ENCODE peak calls at places on chromosomes 4 and X, in six cellular contexts. E is choroid plexus epithelial cell, G is AG09309, M is transverse colon, J is HepG2, Q is A549. U is an unnamed sample.

GRCh38 chr4:47686294-47686872 is 151.5 kb downstream of the CORIN start:
- DNase-seq in E (peak; percentile 68), G (no peak), M (peak; percentile 57), J (peak; percentile 35), Q (peak; percentile 44), U (peak; percentile 56)

GRCh38 chrX:84363674-84364073 is 138.6 kb downstream of the HDX start:
- DNase-seq in E (peak; percentile 32), G (no peak), M (no peak), J (no peak), Q (no peak), U (no peak)

GRCh38 chrX:40172169-40172979 is 74.6 kb upstream of the BCOR start:
- DNase-seq in E (peak; percentile 65), G (no peak), M (peak; percentile 64), J (no peak), Q (no peak), U (peak; percentile 56)

GRCh38 chr4:95362906-95363578 is 185.7 kb downstream of the UNC5C start:
- DNase-seq in E (peak; percentile 43), G (no peak), M (no peak), J (peak; percentile 14), Q (peak; percentile 18), U (no peak)

GRCh38 chr4:118983293-118983692 is 94.6 kb downstream of the SYNPO2 start:
- DNase-seq in E (no peak), G (no peak), M (no peak), J (no peak), Q (no peak), U (no peak)

GRCh38 chr4:177163532-177163931 is 146.1 kb upstream of the NEIL3 start:
- DNase-seq in E (no peak), G (no peak), M (no peak), J (no peak), Q (no peak), U (no peak)

GRCh38 chr4:54277691-54278090 is 48.6 kb downstream of the PDGFRA start:
- DNase-seq in E (peak; percentile 84), G (peak; percentile 49), M (no peak), J (no peak), Q (no peak), U (no peak)

GRCh38 chr4:39655866-39656265 is 17.2 kb upstream of the SMIM14 start:
- DNase-seq in E (no peak), G (no peak), M (no peak), J (peak; percentile 17), Q (peak; percentile 11), U (peak; percentile 43)

GRCh38 chrX:107626481-107626880 is 1.8 kb upstream of the PRPS1 start:
- DNase-seq in E (no peak), G (no peak), M (no peak), J (no peak), Q (peak; percentile 61), U (no peak)

GRCh38 chr4:165331316-165331715 is 3.8 kb downstream of the MSMO1 start:
- DNase-seq in E (no peak), G (no peak), M (no peak), J (no peak), Q (no peak), U (no peak)

GRCh38 chrX:18440835-18441234 is 15.4 kb downstream of the CDKL5 start:
- DNase-seq in E (no peak), G (no peak), M (no peak), J (no peak), Q (no peak), U (no peak)

GRCh38 chr4:85423414-85423813 is 51.5 kb upstream of the ARHGAP24 start:
- DNase-seq in E (no peak), G (no peak), M (no peak), J (no peak), Q (no peak), U (no peak)

GRCh38 chr4:80331693-80332092 is 3.8 kb upstream of the CFAP299 start:
- DNase-seq in E (no peak), G (no peak), M (no peak), J (no peak), Q (no peak), U (no peak)

GRCh38 chr4:173200103-173200502 is 31.5 kb downstream of the GALNT7 start:
- DNase-seq in E (no peak), G (no peak), M (no peak), J (no peak), Q (no peak), U (no peak)

GRCh38 chrX:97416461-97416860 is 532.8 kb downstream of the RPA4 start:
- DNase-seq in E (no peak), G (no peak), M (no peak), J (no peak), Q (no peak), U (no peak)

GRCh38 chr4:20288846-20289512 is 37.3 kb downstream of the SLIT2 start:
- DNase-seq in E (no peak), G (no peak), M (no peak), J (no peak), Q (no peak), U (no peak)

GRCh38 chr4:76449824-76450223 is 14.8 kb downstream of the SHROOM3 start:
- DNase-seq in E (peak; percentile 50), G (no peak), M (no peak), J (no peak), Q (no peak), U (no peak)

GRCh38 chr4:139333046-139333445 is 30.8 kb upstream of the NDUFC1 start:
- DNase-seq in E (no peak), G (no peak), M (no peak), J (no peak), Q (no peak), U (no peak)

GRCh38 chrX:9880237-9880636 is 86.9 kb upstream of the CLDN34 start:
- DNase-seq in E (no peak), G (no peak), M (no peak), J (no peak), Q (no peak), U (no peak)

GRCh38 chrX:31178064-31178768 is 106.4 kb upstream of the FTHL17 start:
- DNase-seq in E (no peak), G (no peak), M (no peak), J (no peak), Q (no peak), U (no peak)

GRCh38 chrX:1507511-1508463 is 29.2 kb downstream of the P2RY8 start:
- DNase-seq in E (no peak), G (no peak), M (peak; percentile 37), J (no peak), Q (no peak), U (no peak)

GRCh38 chr4:88613417-88613875 is 21.2 kb downstream of the HERC3 start:
- DNase-seq in E (no peak), G (no peak), M (no peak), J (no peak), Q (no peak), U (peak; percentile 48)

GRCh38 chr4:127604949-127605709 is 27.6 kb upstream of the INTU start:
- DNase-seq in E (peak; percentile 65), G (no peak), M (no peak), J (peak; percentile 29), Q (peak; percentile 20), U (peak; percentile 20)

GRCh38 chr4:184807797-184808718 is 17.7 kb downstream of the ACSL1 start:
- DNase-seq in E (peak; percentile 84), G (no peak), M (no peak), J (peak; percentile 85), Q (no peak), U (no peak)

GRCh38 chrX:11558972-11559371 is 106.7 kb downstream of the ARHGAP6 start:
- DNase-seq in E (no peak), G (no peak), M (peak; percentile 12), J (peak; percentile 24), Q (peak; percentile 44), U (peak; percentile 10)

DNA sequence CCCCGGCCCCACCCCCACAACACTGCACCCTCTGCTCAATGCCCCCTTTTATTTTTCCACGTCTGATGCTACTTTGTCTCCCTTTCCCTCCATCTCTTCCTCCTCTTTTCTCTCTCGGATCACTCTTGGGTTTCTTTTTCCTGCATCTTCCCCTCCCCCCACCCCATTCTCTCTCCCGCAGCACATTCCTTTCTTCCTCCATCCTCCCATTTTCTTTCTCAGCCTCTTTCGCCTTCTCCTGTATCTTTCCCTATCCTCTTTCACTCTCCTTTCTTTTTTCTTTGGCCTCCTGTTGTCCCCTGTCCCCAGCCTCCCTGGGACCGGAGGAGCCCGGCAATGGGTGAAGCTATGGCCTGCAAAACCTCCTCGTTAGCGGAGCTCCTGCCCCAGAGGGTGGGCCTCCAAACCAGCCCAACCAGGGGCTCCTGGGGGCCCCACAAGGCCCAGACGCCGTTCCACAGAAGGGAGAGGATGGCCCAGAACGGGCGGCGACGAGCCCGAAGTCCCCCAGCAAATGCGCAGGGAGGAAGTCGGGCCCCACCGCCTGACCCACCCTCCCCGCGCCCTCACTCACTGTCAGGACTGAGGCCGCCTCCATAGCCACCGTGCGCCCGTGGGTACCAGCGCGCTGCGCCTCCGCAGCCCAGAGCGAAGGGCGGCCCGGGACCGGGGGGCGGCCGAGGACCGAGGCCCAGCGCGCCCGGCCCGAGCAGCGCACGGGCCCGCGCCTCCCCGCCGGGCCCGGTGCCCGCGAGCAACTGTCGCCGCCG is 807 bp downstream of the HMX1 start:
- DNase-seq in E (no peak), G (no peak), M (no peak), J (no peak), Q (no peak), U (no peak)
- H3K4me3 ChIP-seq in E (no peak overlapping the region), G (no peak overlapping the region), M (no peak overlapping the region), J (no peak overlapping the region), Q (peak overlapping the region; percentile 45), U (no peak overlapping the region)

GRCh38 chrX:48071986-48072605 is 656 bp upstream of the ZNF630 start:
- DNase-seq in E (no peak), G (no peak), M (no peak), J (no peak), Q (no peak), U (no peak)
- H3K4me3 ChIP-seq in E (peak overlapping the region; percentile 71), G (peak overlapping the region; percentile 60), M (peak overlapping the region; percentile 53), J (no peak overlapping the region), Q (peak overlapping the region; percentile 53), U (peak overlapping the region; percentile 46)

GRCh38 chr4:134202136-134202535 is 547 bp upstream of the PABPC4L start:
- DNase-seq in E (peak; percentile 34), G (no peak), M (no peak), J (no peak), Q (no peak), U (no peak)
- H3K4me3 ChIP-seq in E (no peak overlapping the region), G (no peak overlapping the region), M (no peak overlapping the region), J (no peak overlapping the region), Q (no peak overlapping the region), U (no peak overlapping the region)

GRCh38 chr4:70994387-70995099 is 1.1 kb downstream of the DCK start:
- DNase-seq in E (no peak), G (no peak), M (no peak), J (no peak), Q (no peak), U (no peak)

GRCh38 chr4:70997068-70997467 is 3.6 kb downstream of the DCK start:
- DNase-seq in E (no peak), G (no peak), M (no peak), J (no peak), Q (no peak), U (no peak)

GRCh38 chr4:70993181-70994068 is at the start of gene DCK:
- DNase-seq in E (peak; percentile 91), G (peak; percentile 55), M (peak; percentile 94), J (peak; percentile 85), Q (peak; percentile 91), U (peak; percentile 94)

GRCh38 chr4:70994069-70994366 is 569 bp downstream of the DCK start:
- DNase-seq in E (no peak), G (no peak), M (no peak), J (peak; percentile 15), Q (no peak), U (no peak)

DNA sequence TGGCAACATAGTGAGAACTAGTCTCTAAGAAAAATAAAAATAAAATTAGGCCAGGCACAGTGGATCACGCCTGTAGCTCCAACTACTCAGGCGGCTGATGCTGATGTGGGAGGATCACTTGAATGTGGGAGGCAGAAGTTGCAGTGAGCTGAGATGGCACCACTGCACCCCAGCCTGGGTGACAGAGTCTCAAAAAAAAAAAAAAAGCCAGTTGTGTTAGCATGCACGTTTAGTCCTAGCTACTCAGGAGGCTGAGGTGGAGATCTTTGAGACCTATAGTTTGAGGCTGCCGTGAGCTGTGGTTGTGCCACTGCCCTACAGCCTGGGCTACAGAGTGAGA is 2.5 kb downstream of the DCK start:
- DNase-seq in E (no peak), G (no peak), M (no peak), J (no peak), Q (no peak), U (no peak)
- H3K4me3 ChIP-seq in E (no peak overlapping the region), G (no peak overlapping the region), M (no peak overlapping the region), J (no peak overlapping the region), Q (no peak overlapping the region), U (no peak overlapping the region)

U was measured in small intestine.